ENCODE peak calls at places on chromosomes 4 and X, in seven cellular contexts. V is fibroblast of lung, O is HCT116, T is tibial artery, E is fibroblast of pulmonary artery, P is choroid plexus epithelial cell, F is SK-N-SH. M is an unnamed sample.

GRCh38 chr4:102608190-102608589 is 107.0 kb downstream of the NFKB1 start:
- DNase-seq in P (peak), T (no peak), F (no peak), V (no peak), E (no peak), O (no peak), M (no peak)

GRCh38 chr4:185559913-185560281 is 24.6 kb upstream of the PDLIM3 start:
- DNase-seq in E (peak), T (peak), F (no peak), O (no peak), P (peak), V (peak), M (peak)

GRCh38 chr4:182928061-182928460 is 10.9 kb upstream of the DCTD start:
- DNase-seq in F (no peak), P (no peak), E (no peak), O (no peak), V (no peak), T (no peak), M (no peak)

GRCh38 chr4:125739760-125740159 is 425.0 kb downstream of the FAT4 start:
- DNase-seq in P (peak), E (peak), V (peak), F (no peak), O (no peak), T (no peak), M (peak)

GRCh38 chr4:55216871-55217635 is 91.7 kb upstream of the KDR start:
- DNase-seq in O (no peak), E (peak), F (no peak), T (no peak), V (no peak), P (peak), M (no peak)

GRCh38 chr4:38902695-38903094 is 35.1 kb downstream of the FAM114A1 start:
- DNase-seq in V (peak), E (peak), P (peak), O (no peak), F (peak), T (no peak), M (peak)

GRCh38 chr4:88953400-88953799 is 103.6 kb downstream of the FAM13A start:
- DNase-seq in O (no peak), E (peak), P (peak), T (no peak), V (peak), F (no peak), M (no peak)

GRCh38 chr4:119103263-119103662 is 32.4 kb upstream of the MYOZ2 start:
- DNase-seq in T (peak), V (peak), P (peak), E (peak), F (no peak), O (peak), M (peak)

GRCh38 chrX:134764202-134764785 is 106.0 kb upstream of the PLAC1 start:
- DNase-seq in P (peak), E (peak), F (peak), O (peak), T (no peak), V (peak), M (peak)
- TF ChIP-seq CTCF in P (peak), E (peak), F (peak), O (peak), T (no peak), V (peak), M (peak)

DNA sequence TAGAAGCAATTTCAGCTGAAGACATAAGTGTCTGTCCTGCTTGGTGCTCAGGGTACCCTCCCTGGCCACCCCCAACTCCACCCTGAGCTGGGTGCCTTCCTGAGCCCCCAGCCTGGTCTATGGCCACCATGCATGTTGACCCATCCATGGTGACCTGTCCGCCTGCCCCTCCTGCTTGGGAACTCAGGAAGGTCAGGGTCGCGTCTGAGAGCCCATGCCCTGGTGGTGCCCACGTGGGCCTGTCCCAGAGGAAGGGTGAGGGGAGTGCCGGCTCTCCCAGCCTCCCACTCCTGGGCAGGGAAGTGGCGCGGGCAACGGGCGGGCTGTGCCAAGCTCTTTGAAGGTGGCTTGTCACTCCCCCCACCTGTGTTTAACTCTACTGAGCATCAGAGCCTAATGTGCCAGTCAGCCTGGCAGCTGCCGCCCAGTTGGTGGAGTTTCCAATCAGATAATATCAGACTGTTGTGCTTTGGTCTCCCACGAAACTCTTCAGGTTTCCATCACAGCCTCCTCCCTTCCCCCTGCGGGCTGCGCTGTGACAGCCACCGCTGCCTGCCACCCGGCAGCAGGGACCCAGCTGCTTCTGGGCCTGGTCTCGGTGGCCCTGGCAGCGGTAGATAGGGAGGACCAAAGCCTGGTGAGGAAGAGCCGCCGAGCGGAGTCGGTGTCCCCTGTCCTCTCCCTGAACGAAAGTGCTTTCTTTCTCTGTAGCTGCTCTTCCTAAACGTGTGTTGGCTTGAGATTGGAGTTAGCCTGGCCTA is 4.8 kb downstream of the SH3BP2 start:
- DNase-seq in V (no peak), T (peak), F (peak), O (no peak), E (no peak), P (no peak), M (no peak)
- H3K4me3 ChIP-seq in V (no peak), T (no peak), F (no peak), O (no peak), E (no peak), P (no peak), M (no peak)

GRCh38 chr4:113673450-113673849 is 88.1 kb downstream of the CAMK2D start:
- DNase-seq in F (no peak), E (no peak), V (no peak), O (peak), T (no peak), P (peak), M (no peak)
- TF ChIP-seq CTCF in F (no peak), E (no peak), V (no peak), O (no peak), T (no peak), P (no peak), M (no peak)

GRCh38 chrX:40145001-40145631 is 47.4 kb upstream of the BCOR start:
- DNase-seq in T (no peak), O (no peak), P (no peak), V (no peak), F (peak), E (no peak), M (no peak)
- H3K4me3 ChIP-seq in T (peak), O (peak), P (peak), V (no peak), F (peak), E (no peak), M (peak)

GRCh38 chr4:94171616-94172015 is 36.0 kb upstream of the SMARCAD1 start:
- DNase-seq in F (peak), T (no peak), E (peak), V (no peak), P (peak), O (no peak), M (no peak)
- TF ChIP-seq CTCF in F (peak), T (no peak), E (peak), V (peak), P (peak), O (no peak), M (peak)

GRCh38 chr4:52711271-52711670 is 40.0 kb downstream of the ERVMER34-1 start:
- DNase-seq in P (no peak), E (no peak), F (no peak), O (no peak), V (no peak), T (no peak), M (no peak)
- H3K4me3 ChIP-seq in P (no peak), E (no peak), F (no peak), O (peak), V (no peak), T (no peak), M (no peak)

DNA sequence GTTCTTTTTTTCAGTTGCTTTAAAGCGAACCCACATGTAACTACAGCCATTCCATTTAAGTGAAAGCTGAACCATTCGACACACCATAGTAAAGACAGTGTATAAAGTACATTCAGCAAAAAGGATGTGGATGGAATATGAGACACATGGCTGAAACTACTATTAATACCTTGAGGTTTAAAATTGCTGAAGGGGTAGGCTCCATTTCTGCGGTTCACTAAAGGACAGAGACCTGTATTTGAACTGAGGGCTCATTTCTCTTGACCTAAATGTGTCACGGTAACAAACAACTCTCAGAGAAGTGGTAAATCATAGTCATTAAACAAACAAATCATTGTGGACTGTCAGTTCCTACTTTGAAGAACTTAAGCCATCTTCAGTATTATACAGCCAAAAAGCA is 1085.6 kb upstream of the TENM3 start:
- DNase-seq in T (no peak), P (no peak), E (no peak), O (no peak), V (no peak), F (no peak), M (no peak)
- TF ChIP-seq CTCF in T (no peak), P (no peak), E (no peak), O (no peak), V (no peak), F (no peak), M (no peak)

GRCh38 chr4:79917246-79917645 is 155.8 kb downstream of the ANTXR2 start:
- DNase-seq in F (no peak), V (peak), E (peak), O (peak), P (peak), T (no peak), M (peak)

GRCh38 chr4:79918292-79918691 is 154.7 kb downstream of the ANTXR2 start:
- DNase-seq in O (no peak), F (no peak), P (no peak), V (no peak), E (no peak), T (no peak), M (no peak)

GRCh38 chr4:79915276-79915675 is 157.8 kb downstream of the ANTXR2 start:
- DNase-seq in T (no peak), E (no peak), F (no peak), P (no peak), V (peak), O (no peak), M (no peak)

GRCh38 chr4:79913581-79913980 is 159.4 kb downstream of the ANTXR2 start:
- DNase-seq in O (no peak), V (peak), E (peak), T (no peak), P (peak), F (no peak), M (peak)
- H3K4me3 ChIP-seq in O (no peak), V (no peak), E (no peak), T (no peak), P (no peak), F (no peak), M (no peak)